ENCODE peak calls at places on chromosome 7, in four cellular contexts. O is progenitor cell of endocrine pancreas, I is astrocyte of the spinal cord, E is right cardiac atrium. Y is an unnamed sample.

GRCh38 chr7:66558660-66559465 is 69.8 kb upstream of the KCTD7 start:
- DNase-seq in O (no peak), I (peak), E (no peak), Y (no peak)

GRCh38 chr7:45983720-45984032 is 62.6 kb upstream of the IGFBP3 start:
- DNase-seq in O (no peak), I (no peak), E (peak), Y (no peak)

GRCh38 chr7:137751361-137752009 is 95.3 kb downstream of the DGKI start:
- DNase-seq in O (no peak), I (no peak), E (no peak), Y (no peak)

GRCh38 chr7:121005996-121006565 is 17.6 kb downstream of the CPED1 start:
- DNase-seq in O (no peak), I (no peak), E (no peak), Y (no peak)

GRCh38 chr7:116582806-116583444 is 58.1 kb downstream of the CAV1 start:
- DNase-seq in O (no peak), I (peak), E (peak), Y (no peak)

GRCh38 chr7:85567983-85568382 is 381.1 kb upstream of the SEMA3D start:
- DNase-seq in O (no peak), I (no peak), E (no peak), Y (no peak)

GRCh38 chr7:111012799-111013675 is 77.9 kb upstream of the LRRN3 start:
- DNase-seq in O (no peak), I (no peak), E (no peak), Y (no peak)

GRCh38 chr7:105565190-105565589 is 16.1 kb downstream of the EFCAB10 start:
- DNase-seq in O (no peak), I (no peak), E (no peak), Y (no peak)

GRCh38 chr7:10122573-10123100 is 851.0 kb upstream of the PHF14 start:
- DNase-seq in O (no peak), I (no peak), E (peak), Y (no peak)

GRCh38 chr7:78260826-78261225 is 462.3 kb downstream of the PHTF2 start:
- DNase-seq in O (no peak), I (no peak), E (no peak), Y (no peak)

GRCh38 chr7:716636-717035 is 9.9 kb upstream of the DNAAF5 start:
- DNase-seq in O (no peak), I (no peak), E (no peak), Y (no peak)